ENCODE peak calls at places on chromosomes 4 and X, in ten cellular contexts. E, A, L, P, Q, T, G, Z, H and B are unnamed samples.

GRCh38 chrX:9285342-9285771 is 179.5 kb upstream of the TBL1X start:
- DNase-seq in E (no peak), A (no peak), L (no peak), P (no peak), Q (no peak), T (no peak), G (no peak), Z (no peak), H (no peak), B (no peak)

GRCh38 chr4:107210450-107211239 is 174.5 kb upstream of the DKK2 start:
- DNase-seq in E (no peak), A (no peak), L (no peak), P (no peak), Q (peak; percentile 62), T (peak; percentile 47), G (peak; percentile 41), Z (no peak), H (peak; percentile 35), B (peak; percentile 11)

GRCh38 chrX:147962476-147962875 is 18.7 kb upstream of the FMR1NB start:
- DNase-seq in E (no peak), A (no peak), L (no peak), P (no peak), Q (no peak), T (peak; percentile 61), G (no peak), Z (no peak), H (no peak), B (no peak)

GRCh38 chr4:4857809-4858508 is 1.5 kb upstream of the MSX1 start:
- DNase-seq in E (no peak), A (no peak), L (no peak), P (no peak), Q (no peak), T (no peak), G (no peak), Z (no peak), H (no peak), B (no peak)

GRCh38 chr4:64975177-64975576 is 565.9 kb upstream of the TECRL start:
- DNase-seq in E (no peak), A (no peak), L (no peak), P (no peak), Q (no peak), T (no peak), G (no peak), Z (no peak), H (no peak), B (no peak)

GRCh38 chr4:175271010-175271630 is 353.0 kb downstream of the ADAM29 start:
- DNase-seq in E (no peak), A (no peak), L (no peak), P (no peak), Q (no peak), T (no peak), G (no peak), Z (no peak), H (no peak), B (no peak)

GRCh38 chrX:52262195-52262546 is 77.5 kb downstream of the MAGED4 start:
- DNase-seq in E (no peak), A (no peak), L (no peak), P (no peak), Q (no peak), T (peak; percentile 0), G (peak; percentile 1), Z (no peak), H (no peak), B (no peak)

GRCh38 chr4:52760256-52760655 is 9.0 kb upstream of the ERVMER34-1 start:
- DNase-seq in E (no peak), A (no peak), L (no peak), P (no peak), Q (no peak), T (no peak), G (no peak), Z (no peak), H (no peak), B (no peak)

GRCh38 chrX:71913156-71913950 is 2.7 kb downstream of the NHSL2 start:
- DNase-seq in E (no peak), A (no peak), L (no peak), P (no peak), Q (no peak), T (no peak), G (no peak), Z (no peak), H (no peak), B (no peak)

GRCh38 chr4:85209161-85209560 is 242.7 kb upstream of the WDFY3 start:
- DNase-seq in E (no peak), A (peak; percentile 26), L (no peak), P (no peak), Q (peak; percentile 5), T (peak; percentile 76), G (no peak), Z (no peak), H (peak; percentile 79), B (no peak)

GRCh38 chr4:177879851-177880250 is 437.6 kb upstream of the AGA start:
- DNase-seq in E (no peak), A (peak; percentile 8), L (no peak), P (no peak), Q (no peak), T (peak; percentile 5), G (no peak), Z (no peak), H (no peak), B (no peak)

GRCh38 chr4:41160010-41160789 is 54.1 kb downstream of the APBB2 start:
- DNase-seq in E (no peak), A (peak; percentile 93), L (peak; percentile 92), P (no peak), Q (peak; percentile 82), T (peak; percentile 97), G (peak; percentile 91), Z (no peak), H (peak; percentile 94), B (no peak)

GRCh38 chr4:22427676-22428075 is 88.2 kb downstream of the ADGRA3 start:
- DNase-seq in E (no peak), A (no peak), L (no peak), P (no peak), Q (no peak), T (no peak), G (no peak), Z (no peak), H (no peak), B (no peak)

GRCh38 chr4:13627185-13627605 is 330 bp downstream of the BOD1L1 start:
- DNase-seq in E (no peak), A (no peak), L (no peak), P (peak; percentile 69), Q (peak; percentile 11), T (no peak), G (no peak), Z (no peak), H (peak; percentile 9), B (no peak)

GRCh38 chr4:102501176-102501634 is at the start of gene NFKB1:
- DNase-seq in E (peak; percentile 44), A (no peak), L (peak; percentile 47), P (no peak), Q (peak; percentile 76), T (peak; percentile 93), G (peak; percentile 89), Z (peak; percentile 74), H (peak; percentile 52), B (peak; percentile 80)

GRCh38 chr4:102501635-102502382 is 650 bp downstream of the NFKB1 start:
- DNase-seq in E (peak; percentile 37), A (peak; percentile 75), L (peak; percentile 54), P (peak; percentile 71), Q (peak; percentile 75), T (peak; percentile 77), G (peak; percentile 75), Z (peak; percentile 67), H (peak; percentile 58), B (peak; percentile 89)

GRCh38 chr4:102503301-102503746 is 2.2 kb downstream of the NFKB1 start:
- DNase-seq in E (no peak), A (no peak), L (no peak), P (no peak), Q (no peak), T (no peak), G (no peak), Z (no peak), H (no peak), B (no peak)

GRCh38 chr4:102497986-102498385 is 3.2 kb upstream of the NFKB1 start:
- DNase-seq in E (no peak), A (no peak), L (no peak), P (no peak), Q (no peak), T (peak; percentile 44), G (no peak), Z (no peak), H (no peak), B (no peak)

DNA sequence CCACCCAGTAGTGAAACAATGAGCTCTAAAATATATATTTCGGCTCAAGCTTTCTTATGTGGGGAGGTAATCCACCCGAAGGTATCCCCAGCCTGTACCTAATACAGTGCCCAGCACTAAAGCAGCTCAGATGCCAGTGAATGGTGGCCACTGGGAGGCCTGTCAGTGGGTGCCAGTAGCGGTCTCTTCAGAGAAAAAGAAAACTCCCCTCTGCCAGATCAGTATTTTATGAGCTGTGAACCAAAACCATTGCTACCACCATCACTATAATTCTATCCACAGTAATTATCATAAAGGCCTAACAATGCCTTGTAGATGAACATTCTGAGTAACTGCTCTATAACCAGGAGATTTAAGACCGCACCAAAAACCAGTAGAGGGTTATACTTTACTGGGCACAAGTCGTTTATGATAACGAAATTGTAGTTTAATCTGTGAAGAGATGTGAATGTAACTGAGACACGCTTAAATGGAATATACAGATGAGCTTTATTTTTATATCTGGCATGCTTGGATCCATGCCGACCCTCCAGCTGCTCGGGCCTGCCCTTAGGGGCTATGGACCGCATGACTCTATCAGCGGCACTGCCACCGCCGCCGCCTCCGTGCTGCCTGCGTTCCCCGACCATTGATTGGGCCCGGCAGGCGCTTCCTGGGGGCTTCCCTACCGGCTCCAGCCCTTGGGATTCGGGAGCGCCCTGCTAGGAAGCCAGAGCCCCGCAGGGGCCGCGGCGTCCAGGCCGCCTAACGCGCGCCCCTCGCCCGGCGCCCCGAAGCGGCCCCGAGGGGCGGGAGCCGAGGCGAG is 586 bp upstream of the NFKB1 start:
- DNase-seq in E (peak; percentile 23), A (no peak), L (no peak), P (peak; percentile 39), Q (peak; percentile 58), T (peak; percentile 58), G (peak; percentile 53), Z (no peak), H (peak; percentile 39), B (peak; percentile 69)
- TF ChIP-seq CTCF in E (peak; percentile 5), A (peak; percentile 23), L (peak; percentile 15), P (no peak), Q (peak; percentile 22), T (no peak), G (no peak), Z (no peak), H (no peak), B (no peak)

GRCh38 chr4:29081230-29081955 is 1638.8 kb upstream of the PCDH7 start:
- DNase-seq in E (no peak), A (peak; percentile 22), L (no peak), P (no peak), Q (peak; percentile 56), T (no peak), G (peak; percentile 33), Z (no peak), H (no peak), B (no peak)
- TF ChIP-seq CTCF in E (no peak), A (peak; percentile 52), L (no peak), P (no peak), Q (peak; percentile 47), T (no peak), G (peak; percentile 27), Z (no peak), H (peak; percentile 29), B (no peak)

GRCh38 chrX:80306007-80306406 is 114.2 kb upstream of the TENT5D start:
- DNase-seq in E (no peak), A (no peak), L (no peak), P (no peak), Q (no peak), T (peak; percentile 22), G (no peak), Z (no peak), H (no peak), B (no peak)
- TF ChIP-seq CTCF in E (no peak), A (no peak), L (no peak), P (no peak), Q (no peak), T (no peak), G (no peak), Z (no peak), H (no peak), B (no peak)

GRCh38 chrX:65451663-65452062 is 82.9 kb downstream of the LAS1L start:
- DNase-seq in E (no peak), A (peak; percentile 6), L (no peak), P (peak; percentile 10), Q (peak; percentile 3), T (peak; percentile 8), G (peak; percentile 47), Z (no peak), H (peak; percentile 0), B (no peak)
- TF ChIP-seq CTCF in E (peak; percentile 16), A (peak; percentile 49), L (peak; percentile 30), P (peak; percentile 46), Q (no peak), T (peak; percentile 53), G (peak; percentile 57), Z (peak; percentile 60), H (peak; percentile 49), B (peak; percentile 21)